ENCODE peak calls at places on chromosomes 13 and 19, in six cellular contexts. V, F, Z, G, R and O are unnamed samples.

GRCh38 chr19:677201-677600 is 1.0 kb downstream of the FSTL3 start:
- DNase-seq in R (no peak), G (no peak), V (no peak), Z (no peak), F (peak), O (no peak)

GRCh38 chr19:48858984-48859710 is 9.3 kb downstream of the PLEKHA4 start:
- DNase-seq in Z (peak), G (peak), R (no peak), V (peak), F (no peak), O (no peak)

GRCh38 chr13:106349080-106349841 is 186.2 kb downstream of the EFNB2 start:
- DNase-seq in F (peak), Z (no peak), G (no peak), R (no peak), V (no peak), O (peak)

GRCh38 chr13:40340368-40341085 is 325.9 kb downstream of the FOXO1 start:
- DNase-seq in F (no peak), V (no peak), Z (no peak), G (no peak), R (no peak), O (no peak)

GRCh38 chr13:101795025-101795424 is 342.6 kb downstream of the ITGBL1 start:
- DNase-seq in R (no peak), G (no peak), V (no peak), F (no peak), Z (no peak), O (no peak)

GRCh38 chr13:72141845-72142470 is 275.0 kb upstream of the DACH1 start:
- DNase-seq in V (no peak), G (no peak), Z (no peak), R (no peak), F (no peak), O (no peak)

GRCh38 chr13:22270881-22271280 is 600.0 kb downstream of the FGF9 start:
- DNase-seq in Z (no peak), V (no peak), F (no peak), G (no peak), R (no peak), O (no peak)

GRCh38 chr13:105597573-105597972 is 937.9 kb downstream of the EFNB2 start:
- DNase-seq in R (no peak), F (no peak), Z (no peak), G (no peak), V (no peak), O (no peak)

GRCh38 chr19:1745589-1746031 is 7.7 kb upstream of the ONECUT3 start:
- DNase-seq in F (no peak), Z (no peak), V (no peak), G (peak), R (no peak), O (peak)
- TF ChIP-seq TAF1 in F (no peak), Z (no peak), V (no peak), G (no peak), R (no peak), O (no peak)

DNA sequence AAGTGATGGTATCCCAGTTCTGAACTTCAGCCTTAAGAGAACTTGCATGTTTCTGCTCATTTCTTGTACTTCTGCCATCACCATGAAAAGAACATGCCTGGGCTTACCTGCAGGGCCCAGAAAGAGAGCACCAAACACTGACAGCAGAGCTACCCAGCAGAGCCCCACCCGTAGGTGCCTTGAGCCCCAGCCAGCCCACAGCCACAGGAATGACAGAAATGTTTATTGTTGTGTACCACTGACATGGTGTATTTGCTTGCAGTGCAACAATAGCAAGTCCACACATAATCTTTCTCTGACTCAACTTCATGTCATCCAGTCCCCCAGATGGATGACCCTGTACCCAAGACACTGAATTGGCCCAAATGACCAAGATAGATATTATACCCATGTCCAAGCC is 195.2 kb downstream of the TSHZ3 start:
- DNase-seq in Z (no peak), V (no peak), F (no peak), R (no peak), G (no peak), O (no peak)
- TF ChIP-seq TAF1 in Z (no peak), V (no peak), F (no peak), R (no peak), G (no peak), O (no peak)

GRCh38 chr13:110713981-110714797 is 689 bp downstream of the ING1 start:
- DNase-seq in Z (peak), F (peak), V (no peak), G (peak), R (no peak), O (no peak)

GRCh38 chr13:110712849-110713641 is 455 bp upstream of the ING1 start:
- DNase-seq in R (peak), V (peak), F (peak), Z (peak), G (peak), O (peak)

GRCh38 chr13:110713642-110713952 is at the start of gene ING1:
- DNase-seq in V (no peak), R (no peak), G (no peak), F (no peak), Z (no peak), O (no peak)

GRCh38 chr13:110712081-110712848 is 1.2 kb upstream of the ING1 start:
- DNase-seq in R (peak), G (peak), Z (peak), F (peak), V (peak), O (no peak)

GRCh38 chr13:110711778-110712070 is 1.8 kb upstream of the ING1 start:
- DNase-seq in R (no peak), F (no peak), V (no peak), Z (no peak), G (no peak), O (no peak)
- TF ChIP-seq TAF1 in R (no peak), F (no peak), V (no peak), Z (no peak), G (no peak), O (no peak)

GRCh38 chr13:114129649-114130062 is 2.8 kb downstream of the RASA3 start:
- DNase-seq in V (no peak), Z (no peak), G (no peak), F (no peak), R (no peak), O (no peak)

GRCh38 chr13:114130131-114130707 is 2.2 kb downstream of the RASA3 start:
- DNase-seq in Z (no peak), R (no peak), F (no peak), G (no peak), V (no peak), O (no peak)

GRCh38 chr13:114131581-114132418 is 623 bp downstream of the RASA3 start:
- DNase-seq in V (no peak), G (peak), F (peak), R (no peak), Z (no peak), O (no peak)

GRCh38 chr13:114132419-114133121 is at the start of gene RASA3:
- DNase-seq in V (peak), R (no peak), G (peak), Z (peak), F (peak), O (peak)

GRCh38 chr13:114130708-114131580 is 1.5 kb downstream of the RASA3 start:
- DNase-seq in Z (no peak), V (peak), R (no peak), F (peak), G (peak), O (no peak)
- TF ChIP-seq TAF1 in Z (peak), V (peak), R (no peak), F (no peak), G (peak), O (no peak)

GRCh38 chr13:32075150-32075851 is 43.7 kb downstream of the FRY start:
- DNase-seq in G (no peak), V (no peak), R (no peak), Z (no peak), F (no peak), O (no peak)
- TF ChIP-seq TAF1 in G (no peak), V (no peak), R (no peak), Z (no peak), F (no peak), O (no peak)

GRCh38 chr13:108508263-108508662 is 121.1 kb upstream of the MYO16 start:
- DNase-seq in F (peak), G (peak), V (no peak), R (no peak), Z (no peak), O (no peak)
- TF ChIP-seq TAF1 in F (no peak), G (no peak), V (no peak), R (no peak), Z (no peak), O (no peak)